ENCODE peak calls at places on chromosomes 3 and 15, in seven cellular contexts. I, T, L, V, Q, J and S are unnamed samples.

GRCh38 chr3:164940737-164941136 is 137.6 kb downstream of the SI start:
- DNase-seq in I (no peak), T (no peak), L (no peak), V (peak), Q (no peak), J (peak), S (no peak)

GRCh38 chr3:166114448-166114847 is 277.2 kb upstream of the BCHE start:
- DNase-seq in I (no peak), T (no peak), L (no peak), V (no peak), Q (no peak), J (no peak), S (no peak)

GRCh38 chr3:39601241-39601640 is 133.8 kb downstream of the MOBP start:
- DNase-seq in I (no peak), T (no peak), L (no peak), V (no peak), Q (no peak), J (no peak), S (no peak)

GRCh38 chr15:69413822-69414701 is at the start of gene KIF23:
- DNase-seq in I (peak), T (peak), L (peak), V (peak), Q (peak), J (peak), S (peak)

GRCh38 chr15:88661041-88661765 is 22.4 kb downstream of the ISG20 start:
- DNase-seq in I (peak), T (no peak), L (no peak), V (no peak), Q (no peak), J (peak), S (no peak)

GRCh38 chr3:194671511-194671899 is 486 bp downstream of the LSG1 start:
- DNase-seq in I (peak), T (peak), L (peak), V (peak), Q (peak), J (peak), S (peak)

GRCh38 chr3:33403756-33404155 is 36.4 kb downstream of the UBP1 start:
- DNase-seq in I (no peak), T (no peak), L (no peak), V (no peak), Q (no peak), J (peak), S (no peak)

GRCh38 chr15:57751177-57751800 is 44.8 kb downstream of the POLR2M start:
- DNase-seq in I (peak), T (no peak), L (no peak), V (peak), Q (no peak), J (peak), S (peak)

GRCh38 chr15:94692697-94693096 is 461.3 kb downstream of the MCTP2 start:
- DNase-seq in I (no peak), T (no peak), L (no peak), V (peak), Q (no peak), J (peak), S (no peak)

GRCh38 chr3:13013994-13014754 is 59.1 kb downstream of the IQSEC1 start:
- DNase-seq in I (no peak), T (peak), L (peak), V (no peak), Q (peak), J (no peak), S (no peak)

GRCh38 chr3:127964053-127964452 is 49.0 kb downstream of the KBTBD12 start:
- DNase-seq in I (peak), T (no peak), L (no peak), V (peak), Q (no peak), J (peak), S (peak)

GRCh38 chr3:126151562-126152302 is 28.7 kb downstream of the ALDH1L1 start:
- DNase-seq in I (no peak), T (no peak), L (no peak), V (no peak), Q (no peak), J (no peak), S (no peak)

GRCh38 chr3:168165390-168166269 is 69.9 kb upstream of the GOLIM4 start:
- DNase-seq in I (peak), T (peak), L (peak), V (peak), Q (no peak), J (peak), S (peak)

GRCh38 chr3:131535596-131535995 is 32.8 kb upstream of the MRPL3 start:
- DNase-seq in I (no peak), T (no peak), L (no peak), V (peak), Q (no peak), J (peak), S (no peak)

GRCh38 chr3:65871305-65872141 is 167.2 kb downstream of the MAGI1 start:
- DNase-seq in I (peak), T (no peak), L (no peak), V (peak), Q (no peak), J (no peak), S (no peak)

GRCh38 chr15:35838422-35839150 is 292.6 kb upstream of the DPH6 start:
- DNase-seq in I (no peak), T (no peak), L (no peak), V (no peak), Q (no peak), J (no peak), S (no peak)

GRCh38 chr15:25597576-25597975 is 158.8 kb upstream of the UBE3A start:
- DNase-seq in I (no peak), T (no peak), L (no peak), V (no peak), Q (no peak), J (no peak), S (no peak)

GRCh38 chr3:12193485-12194165 is 34.9 kb upstream of the TIMP4 start:
- DNase-seq in I (peak), T (peak), L (no peak), V (peak), Q (no peak), J (peak), S (peak)

GRCh38 chr3:55947406-55947805 is 460.3 kb upstream of the WNT5A start:
- DNase-seq in I (no peak), T (no peak), L (no peak), V (no peak), Q (no peak), J (no peak), S (no peak)

GRCh38 chr3:15458212-15458780 is 30.9 kb downstream of the EAF1 start:
- DNase-seq in I (no peak), T (no peak), L (no peak), V (no peak), Q (no peak), J (no peak), S (no peak)

GRCh38 chr3:124885466-124886167 is 1.5 kb downstream of the ITGB5 start:
- DNase-seq in I (peak), T (no peak), L (no peak), V (peak), Q (no peak), J (peak), S (peak)

GRCh38 chr15:41417418-41417811 is 520 bp downstream of the RTF1 start:
- DNase-seq in I (peak), T (peak), L (no peak), V (peak), Q (no peak), J (peak), S (peak)

GRCh38 chr3:177256991-177257390 is 59.7 kb upstream of the TBL1XR1 start:
- DNase-seq in I (no peak), T (no peak), L (no peak), V (peak), Q (no peak), J (peak), S (peak)

GRCh38 chr15:81107889-81108288 is 26.2 kb upstream of the CFAP161 start:
- DNase-seq in I (no peak), T (no peak), L (no peak), V (no peak), Q (no peak), J (no peak), S (no peak)

GRCh38 chr3:186691676-186692075 is 25.5 kb upstream of the KNG1 start:
- DNase-seq in I (no peak), T (no peak), L (no peak), V (no peak), Q (no peak), J (no peak), S (no peak)